ENCODE peak calls at places on chromosomes 11 and 22, in eight cellular contexts. R is central memory CD8-positive, alpha-beta T cell; C is T-cell; W is activated T-cell treated with anti-CD3 and anti-CD28 coated beads, Interleukin-2, amount 50 U/mL, for 72 hours; K is naive B cell; F is upper lobe of left lung; G is activated naive CD8-positive, alpha-beta T cell treated with anti-CD3 and anti-CD28 coated beads, Interleukin-2, amount 50 U/mL, for 24 hours; Y is activated CD8-positive, alpha-beta T cell treated with anti-CD3 and anti-CD28 coated beads for 36 hours. B is an unnamed sample.

GRCh38 chr11:93481696-93482095 is 61.5 kb downstream of the SMCO4 start:
- ATAC-seq in R (no peak), C (no peak), W (no peak), K (no peak), F (no peak), G (no peak), Y (no peak), B (peak)

GRCh38 chr11:22860241-22860640 is at the start of gene CCDC179:
- ATAC-seq in R (no peak), C (no peak), W (no peak), K (no peak), F (no peak), G (no peak), Y (no peak), B (no peak)

GRCh38 chr11:77302752-77303151 is 1.3 kb upstream of the GDPD4 start:
- ATAC-seq in R (no peak), C (no peak), W (no peak), K (no peak), F (no peak), G (no peak), Y (no peak), B (no peak)

GRCh38 chr11:59152312-59152967 is 9.8 kb downstream of the FAM111A start:
- ATAC-seq in R (no peak), C (no peak), W (peak), K (peak), F (no peak), G (peak), Y (peak), B (no peak)

GRCh38 chr11:71425409-71425808 is 22.8 kb downstream of the DHCR7 start:
- ATAC-seq in R (no peak), C (no peak), W (no peak), K (no peak), F (no peak), G (peak), Y (peak), B (no peak)

GRCh38 chr11:93895106-93895862 is 44.9 kb upstream of the VSTM5 start:
- ATAC-seq in R (no peak), C (no peak), W (peak), K (no peak), F (peak), G (peak), Y (peak), B (peak)

GRCh38 chr11:130055637-130056036 is 14.1 kb upstream of the APLP2 start:
- ATAC-seq in R (no peak), C (no peak), W (no peak), K (no peak), F (peak), G (no peak), Y (no peak), B (peak)

GRCh38 chr22:49702068-49702397 is 125.6 kb downstream of the BRD1 start:
- ATAC-seq in R (no peak), C (no peak), W (no peak), K (no peak), F (no peak), G (no peak), Y (no peak), B (no peak)

GRCh38 chr11:125274309-125274708 is 109.8 kb downstream of the PKNOX2 start:
- ATAC-seq in R (no peak), C (no peak), W (no peak), K (no peak), F (no peak), G (no peak), Y (no peak), B (no peak)

GRCh38 chr22:19890502-19891349 is 36.1 kb upstream of the GNB1L start:
- ATAC-seq in R (no peak), C (no peak), W (no peak), K (no peak), F (no peak), G (no peak), Y (no peak), B (no peak)